ENCODE peak calls at places on chromosomes 16 and 17, in eight cellular contexts. Q is progenitor cell of endocrine pancreas; E is HT-29; T is NCI-H2081; F is endothelial cell; K is EL; H is activated CD8-positive, alpha-beta memory T cell treated with anti-CD3 and anti-CD28 coated beads for 48 hours; C is GDM1. O is an unnamed sample.

GRCh38 chr16:3578610-3579551 is 1.7 kb upstream of the NLRC3 start:
- DNase-seq in Q (no peak), E (no peak), T (no peak), F (no peak), K (peak; percentile 16), H (peak; percentile 56), C (peak; percentile 83), O (no peak)

GRCh38 chr17:57578608-57578990 is 166.5 kb downstream of the CCDC182 start:
- DNase-seq in Q (no peak), E (no peak), T (no peak), F (no peak), K (no peak), H (no peak), C (no peak), O (no peak)

GRCh38 chr17:64063766-64064224 is 43.4 kb upstream of the ICAM2 start:
- DNase-seq in Q (peak; percentile 73), E (peak; percentile 79), T (peak; percentile 10), F (peak; percentile 78), K (no peak), H (no peak), C (no peak), O (peak; percentile 59)

GRCh38 chr17:49061524-49061943 is 64.3 kb downstream of the IGF2BP1 start:
- DNase-seq in Q (no peak), E (no peak), T (no peak), F (no peak), K (no peak), H (no peak), C (no peak), O (no peak)

GRCh38 chr16:28930652-28931051 is 1.1 kb upstream of the CD19 start:
- DNase-seq in Q (no peak), E (no peak), T (no peak), F (no peak), K (no peak), H (no peak), C (peak; percentile 21), O (no peak)

GRCh38 chr16:53534206-53534605 is 31.2 kb upstream of the AKTIP start:
- DNase-seq in Q (no peak), E (no peak), T (no peak), F (no peak), K (no peak), H (no peak), C (no peak), O (no peak)

GRCh38 chr17:80760501-80760900 is 215.9 kb downstream of the RPTOR start:
- DNase-seq in Q (no peak), E (peak; percentile 81), T (peak; percentile 95), F (no peak), K (no peak), H (no peak), C (peak; percentile 35), O (no peak)

GRCh38 chr17:57264776-57265175 is 8.5 kb downstream of the MSI2 start:
- DNase-seq in Q (no peak), E (no peak), T (no peak), F (no peak), K (peak; percentile 24), H (no peak), C (no peak), O (no peak)

GRCh38 chr17:72192409-72193192 is 71.8 kb downstream of the SOX9 start:
- DNase-seq in Q (no peak), E (no peak), T (no peak), F (no peak), K (peak; percentile 90), H (no peak), C (no peak), O (no peak)

GRCh38 chr17:76883744-76884525 is 15.7 kb downstream of the MGAT5B start:
- DNase-seq in Q (no peak), E (no peak), T (no peak), F (no peak), K (no peak), H (no peak), C (no peak), O (no peak)

GRCh38 chr17:36703860-36704266 is 102.5 kb downstream of the MRM1 start:
- DNase-seq in Q (peak; percentile 89), E (peak; percentile 25), T (no peak), F (peak; percentile 83), K (peak; percentile 23), H (no peak), C (no peak), O (peak; percentile 21)

GRCh38 chr17:17784599-17785264 is 52.1 kb downstream of the SREBF1 start:
- DNase-seq in Q (no peak), E (peak; percentile 17), T (peak; percentile 9), F (no peak), K (no peak), H (no peak), C (no peak), O (no peak)

GRCh38 chr17:80446645-80447405 is 29.6 kb downstream of the NPTX1 start:
- DNase-seq in Q (no peak), E (no peak), T (no peak), F (no peak), K (peak; percentile 40), H (no peak), C (no peak), O (no peak)

GRCh38 chr17:32323784-32324590 is 18.0 kb downstream of the C17orf75 start:
- DNase-seq in Q (no peak), E (no peak), T (no peak), F (no peak), K (peak; percentile 34), H (no peak), C (no peak), O (peak; percentile 1)

GRCh38 chr16:81456523-81457325 is 12.1 kb downstream of the CMIP start:
- DNase-seq in Q (no peak), E (peak; percentile 67), T (no peak), F (no peak), K (no peak), H (no peak), C (no peak), O (no peak)

GRCh38 chr16:70646260-70647241 is at the start of gene IL34:
- DNase-seq in Q (no peak), E (no peak), T (no peak), F (no peak), K (no peak), H (no peak), C (no peak), O (no peak)

GRCh38 chr17:17322516-17323510 is 19.6 kb downstream of the NT5M start:
- DNase-seq in Q (no peak), E (no peak), T (no peak), F (no peak), K (no peak), H (no peak), C (no peak), O (no peak)

GRCh38 chr16:13414154-13414553 is 505.8 kb upstream of the ERCC4 start:
- DNase-seq in Q (no peak), E (no peak), T (no peak), F (no peak), K (no peak), H (no peak), C (no peak), O (no peak)

GRCh38 chr16:85151603-85152413 is 39.5 kb upstream of the CIBAR2 start:
- DNase-seq in Q (no peak), E (peak; percentile 9), T (peak; percentile 37), F (no peak), K (peak; percentile 96), H (no peak), C (no peak), O (no peak)

GRCh38 chr16:88785106-88785924 is at the start of gene PIEZO1:
- DNase-seq in Q (no peak), E (peak; percentile 55), T (no peak), F (peak; percentile 79), K (peak; percentile 71), H (no peak), C (peak; percentile 74), O (peak; percentile 80)

GRCh38 chr17:45001310-45001709 is 33.2 kb upstream of the C1QL1 start:
- DNase-seq in Q (no peak), E (no peak), T (no peak), F (no peak), K (no peak), H (no peak), C (no peak), O (no peak)

GRCh38 chr16:15038689-15039088 is 17.2 kb downstream of the NTAN1 start:
- DNase-seq in Q (no peak), E (no peak), T (no peak), F (no peak), K (no peak), H (no peak), C (no peak), O (no peak)